ENCODE peak calls at places on chromosomes 12 and 14, in nine cellular contexts. H, U, P, D, N, Z, J, G and S are unnamed samples.

GRCh38 chr14:61671086-61671485 is 24.2 kb upstream of the HIF1A start:
- DNase-seq in Z (no peak), U (no peak), N (no peak), P (no peak), G (no peak), H (no peak), D (no peak), J (no peak), S (no peak)

GRCh38 chr14:79412822-79413221 is 798.5 kb downstream of the DIO2 start:
- DNase-seq in N (no peak), G (no peak), D (no peak), U (no peak), H (no peak), J (no peak), Z (no peak), P (no peak), S (no peak)

GRCh38 chr12:49332891-49333371 is 4.1 kb downstream of the C1QL4 start:
- DNase-seq in J (no peak), P (no peak), U (no peak), D (no peak), H (no peak), G (no peak), N (no peak), Z (no peak), S (no peak)

GRCh38 chr12:9273276-9273675 is 65.1 kb upstream of the PZP start:
- DNase-seq in G (no peak), D (peak; percentile 74), J (no peak), Z (no peak), N (no peak), U (peak; percentile 87), H (no peak), P (no peak), S (no peak)

GRCh38 chr12:131536337-131536736 is 174.6 kb upstream of the SFSWAP start:
- DNase-seq in P (no peak), J (no peak), Z (no peak), N (no peak), D (no peak), U (no peak), G (no peak), H (no peak), S (no peak)

GRCh38 chr12:3119745-3120660 is 42.8 kb downstream of the TSPAN9 start:
- DNase-seq in J (no peak), U (peak; percentile 42), Z (no peak), P (no peak), H (peak; percentile 55), N (no peak), D (peak; percentile 20), G (no peak), S (no peak)

GRCh38 chr12:71562681-71563595 is 100.7 kb downstream of the ZFC3H1 start:
- DNase-seq in J (no peak), U (no peak), Z (no peak), H (no peak), D (no peak), G (no peak), N (no peak), P (no peak), S (no peak)

GRCh38 chr12:111645433-111645832 is 40.3 kb downstream of the BRAP start:
- DNase-seq in P (no peak), J (no peak), N (no peak), H (no peak), D (peak; percentile 59), Z (no peak), G (no peak), U (peak; percentile 53), S (no peak)

GRCh38 chr14:64202731-64203130 is 91.4 kb downstream of the ESR2 start:
- DNase-seq in Z (no peak), G (no peak), P (no peak), U (no peak), J (no peak), N (no peak), H (no peak), D (no peak), S (peak; percentile 76)

GRCh38 chr12:27104546-27104945 is 22.2 kb upstream of the C12orf71 start:
- DNase-seq in U (no peak), D (peak; percentile 68), J (no peak), Z (no peak), N (no peak), P (no peak), G (no peak), H (no peak), S (no peak)

GRCh38 chr12:120109570-120110267 is 6.8 kb downstream of the RAB35 start:
- DNase-seq in N (no peak), Z (no peak), D (no peak), U (no peak), J (no peak), G (no peak), P (no peak), H (no peak), S (no peak)

GRCh38 chr12:26803552-26803951 is 29.4 kb downstream of the ITPR2 start:
- DNase-seq in H (peak; percentile 59), N (no peak), D (peak; percentile 52), U (no peak), P (no peak), G (no peak), Z (no peak), J (no peak), S (no peak)

GRCh38 chr14:105187116-105187515 is 6.0 kb upstream of the NUDT14 start:
- DNase-seq in P (no peak), G (no peak), J (no peak), H (no peak), U (no peak), Z (no peak), N (no peak), D (no peak), S (no peak)

GRCh38 chr14:90785474-90785873 is 30.8 kb downstream of the TTC7B start:
- DNase-seq in U (peak; percentile 25), G (no peak), N (peak; percentile 63), H (no peak), D (peak; percentile 36), J (peak; percentile 66), P (peak; percentile 27), Z (no peak), S (peak; percentile 74)

GRCh38 chr14:99892406-99892805 is 99.2 kb downstream of the EML1 start:
- DNase-seq in U (no peak), G (no peak), P (no peak), Z (no peak), J (no peak), D (no peak), N (no peak), H (no peak), S (no peak)

GRCh38 chr14:71725802-71726638 is 206.2 kb upstream of the RGS6 start:
- DNase-seq in J (peak; percentile 47), N (no peak), P (no peak), U (peak; percentile 85), D (peak; percentile 84), G (no peak), H (no peak), Z (no peak), S (no peak)

GRCh38 chr14:82533351-82533750 is 999.7 kb upstream of the SEL1L start:
- DNase-seq in H (no peak), D (no peak), Z (no peak), J (no peak), N (no peak), G (no peak), P (no peak), U (no peak), S (no peak)

GRCh38 chr12:30992381-30992780 is 65.8 kb downstream of the TSPAN11 start:
- DNase-seq in Z (no peak), P (no peak), U (no peak), D (no peak), G (no peak), N (no peak), H (no peak), J (no peak), S (no peak)

GRCh38 chr12:7113389-7113871 is 4.4 kb upstream of the C1RL start:
- DNase-seq in J (no peak), P (no peak), H (peak; percentile 11), U (peak; percentile 63), N (no peak), Z (peak; percentile 33), G (no peak), D (peak; percentile 64), S (peak; percentile 58)

GRCh38 chr12:47741340-47741703 is 16.0 kb upstream of the ENDOU start:
- DNase-seq in G (peak; percentile 21), H (peak; percentile 31), U (peak; percentile 12), N (no peak), D (no peak), Z (peak; percentile 52), P (peak; percentile 88), J (peak; percentile 95), S (no peak)

GRCh38 chr14:62126885-62127478 is 364.8 kb downstream of the SNAPC1 start:
- DNase-seq in D (peak; percentile 80), J (no peak), P (no peak), Z (no peak), G (no peak), U (peak; percentile 78), H (peak; percentile 78), N (no peak), S (peak; percentile 81)

GRCh38 chr12:58034311-58034710 is 92.9 kb downstream of the ATP23 start:
- DNase-seq in P (no peak), G (no peak), H (no peak), U (no peak), Z (no peak), N (no peak), D (peak; percentile 43), J (no peak), S (no peak)

GRCh38 chr14:75123991-75124390 is 2.9 kb downstream of the NEK9 start:
- DNase-seq in J (no peak), U (peak; percentile 66), P (no peak), Z (no peak), H (peak; percentile 20), N (no peak), G (no peak), D (peak; percentile 92), S (no peak)

GRCh38 chr12:54019111-54019811 is 9.0 kb upstream of the HOXC6 start:
- DNase-seq in N (peak; percentile 74), G (no peak), P (no peak), H (no peak), U (no peak), D (no peak), Z (no peak), J (no peak), S (no peak)

GRCh38 chr12:105083551-105084105 is 630 bp downstream of the ALDH1L2 start:
- DNase-seq in U (peak; percentile 81), D (peak; percentile 84), Z (no peak), G (no peak), N (peak; percentile 46), H (no peak), J (peak; percentile 48), P (no peak), S (peak; percentile 69)

GRCh38 chr12:6605425-6606330 is 1.5 kb downstream of the CHD4 start:
- DNase-seq in D (peak; percentile 47), P (peak; percentile 42), Z (no peak), N (peak; percentile 62), G (no peak), U (no peak), H (peak; percentile 29), J (peak; percentile 62), S (peak; percentile 39)

GRCh38 chr12:64889434-64890216 is 65.2 kb downstream of the TBC1D30 start:
- DNase-seq in P (no peak), Z (no peak), H (no peak), D (no peak), N (peak; percentile 51), J (no peak), U (no peak), G (no peak), S (no peak)

GRCh38 chr14:106586098-106586704 is 1059.8 kb downstream of the TMEM121 start:
- DNase-seq in D (no peak), J (no peak), P (no peak), H (no peak), G (no peak), Z (peak; percentile 30), U (no peak), N (no peak), S (peak; percentile 18)

GRCh38 chr14:23564181-23564812 is 3.3 kb downstream of the AP1G2 start:
- DNase-seq in Z (no peak), J (no peak), G (no peak), U (no peak), P (no peak), D (no peak), N (no peak), H (no peak), S (no peak)

GRCh38 chr12:26097046-26097878 is 27.6 kb downstream of the BHLHE41 start:
- DNase-seq in N (peak; percentile 80), Z (peak; percentile 39), P (peak; percentile 37), D (peak; percentile 87), J (peak; percentile 77), G (no peak), U (peak; percentile 81), H (peak; percentile 80), S (peak; percentile 90)

GRCh38 chr12:132477009-132477702 is 12.8 kb upstream of the FBRSL1 start:
- DNase-seq in N (no peak), U (no peak), Z (no peak), P (no peak), D (no peak), H (no peak), G (no peak), J (no peak), S (no peak)